ENCODE peak calls at places on chromosome 15, in nine cellular contexts. One of them, this sample, is unnamed. For H3K36me3, the result is how much of the 10 kb centered on the place peaks cover.

GRCh38 chr15:78325092-78325843 is 14.9 kb upstream of the CRABP1 start:
- DNase-seq in body of pancreas: no peak
- DNase-seq in heart left ventricle: peak
- DNase-seq in kidney: peak
- DNase-seq in kidney epithelial cell: no peak
- DNase-seq in aorta: no peak
- DNase-seq in thoracic aorta: no peak
- DNase-seq in right atrium auricular region: no peak
- DNase-seq in ascending aorta: no peak
- DNase-seq in this sample: no peak

GRCh38 chr15:67103869-67104268 is 38.5 kb downstream of the SMAD3 start:
- DNase-seq in ascending aorta: no peak
- DNase-seq in thoracic aorta: no peak
- DNase-seq in heart left ventricle: no peak
- DNase-seq in right atrium auricular region: no peak
- DNase-seq in kidney: no peak
- DNase-seq in aorta: no peak
- DNase-seq in kidney epithelial cell: no peak
- DNase-seq in body of pancreas: no peak
- DNase-seq in this sample: no peak

GRCh38 chr15:40565333-40566238 is 744 bp upstream of the CCDC32 start:
- DNase-seq in aorta: no peak
- DNase-seq in kidney epithelial cell: no peak
- DNase-seq in ascending aorta: no peak
- DNase-seq in thoracic aorta: no peak
- DNase-seq in right atrium auricular region: no peak
- DNase-seq in kidney: no peak
- DNase-seq in heart left ventricle: no peak
- DNase-seq in body of pancreas: no peak
- DNase-seq in this sample: no peak

GRCh38 chr15:47968593-47968992 is 152.2 kb upstream of the SLC24A5 start:
- DNase-seq in thoracic aorta: no peak
- DNase-seq in body of pancreas: no peak
- DNase-seq in ascending aorta: no peak
- DNase-seq in aorta: no peak
- DNase-seq in right atrium auricular region: no peak
- DNase-seq in kidney epithelial cell: no peak
- DNase-seq in heart left ventricle: no peak
- DNase-seq in kidney: no peak
- DNase-seq in this sample: no peak

GRCh38 chr15:94692697-94693096 is 461.3 kb downstream of the MCTP2 start:
- DNase-seq in right atrium auricular region: no peak
- DNase-seq in heart left ventricle: no peak
- DNase-seq in aorta: no peak
- DNase-seq in thoracic aorta: no peak
- DNase-seq in ascending aorta: no peak
- DNase-seq in body of pancreas: no peak
- DNase-seq in kidney epithelial cell: no peak
- DNase-seq in kidney: no peak
- DNase-seq in this sample: no peak

GRCh38 chr15:87954783-87955182 is 301.8 kb downstream of the NTRK3 start:
- DNase-seq in kidney: no peak
- DNase-seq in aorta: no peak
- DNase-seq in right atrium auricular region: no peak
- DNase-seq in kidney epithelial cell: no peak
- DNase-seq in thoracic aorta: no peak
- DNase-seq in heart left ventricle: no peak
- DNase-seq in body of pancreas: no peak
- DNase-seq in ascending aorta: peak
- DNase-seq in this sample: no peak

GRCh38 chr15:96331141-96331941 is 841 bp downstream of the NR2F2 start:
- DNase-seq in ascending aorta: peak
- DNase-seq in body of pancreas: no peak
- DNase-seq in right atrium auricular region: no peak
- DNase-seq in heart left ventricle: no peak
- DNase-seq in thoracic aorta: no peak
- DNase-seq in aorta: no peak
- DNase-seq in kidney: peak
- DNase-seq in kidney epithelial cell: no peak
- DNase-seq in this sample: peak

GRCh38 chr15:95032181-95032580 is 800.8 kb downstream of the MCTP2 start:
- DNase-seq in kidney epithelial cell: peak
- DNase-seq in thoracic aorta: no peak
- DNase-seq in heart left ventricle: no peak
- DNase-seq in body of pancreas: no peak
- DNase-seq in kidney: no peak
- DNase-seq in aorta: no peak
- DNase-seq in ascending aorta: no peak
- DNase-seq in right atrium auricular region: no peak
- DNase-seq in this sample: no peak

GRCh38 chr15:69403611-69404010 is 10.5 kb upstream of the KIF23 start:
- DNase-seq in thoracic aorta: no peak
- DNase-seq in kidney epithelial cell: no peak
- DNase-seq in ascending aorta: no peak
- DNase-seq in aorta: no peak
- DNase-seq in right atrium auricular region: no peak
- DNase-seq in body of pancreas: no peak
- DNase-seq in kidney: no peak
- DNase-seq in heart left ventricle: no peak
- DNase-seq in this sample: no peak

GRCh38 chr15:41806291-41807181 is 21.4 kb upstream of the JMJD7 start:
- DNase-seq in kidney: no peak
- DNase-seq in body of pancreas: peak
- DNase-seq in thoracic aorta: no peak
- DNase-seq in heart left ventricle: no peak
- DNase-seq in kidney epithelial cell: no peak
- DNase-seq in ascending aorta: no peak
- DNase-seq in right atrium auricular region: no peak
- DNase-seq in aorta: no peak
- DNase-seq in this sample: peak

GRCh38 chr15:45221967-45222366 is 30.1 kb upstream of the SLC28A2 start:
- DNase-seq in kidney epithelial cell: no peak
- DNase-seq in ascending aorta: no peak
- DNase-seq in body of pancreas: no peak
- DNase-seq in heart left ventricle: no peak
- DNase-seq in aorta: no peak
- DNase-seq in kidney: no peak
- DNase-seq in thoracic aorta: no peak
- DNase-seq in right atrium auricular region: no peak
- DNase-seq in this sample: no peak

GRCh38 chr15:89211678-89212170 is 9.7 kb downstream of the RLBP1 start:
- DNase-seq in right atrium auricular region: no peak
- DNase-seq in kidney epithelial cell: no peak
- DNase-seq in heart left ventricle: no peak
- DNase-seq in thoracic aorta: no peak
- DNase-seq in kidney: peak
- DNase-seq in aorta: no peak
- DNase-seq in ascending aorta: no peak
- DNase-seq in body of pancreas: no peak
- DNase-seq in this sample: no peak

GRCh38 chr15:89209057-89209456 is 12.3 kb downstream of the RLBP1 start:
- DNase-seq in thoracic aorta: no peak
- DNase-seq in kidney: no peak
- DNase-seq in kidney epithelial cell: no peak
- DNase-seq in ascending aorta: no peak
- DNase-seq in aorta: no peak
- DNase-seq in right atrium auricular region: no peak
- DNase-seq in body of pancreas: no peak
- DNase-seq in heart left ventricle: no peak
- DNase-seq in this sample: no peak

GRCh38 chr15:89208256-89208655 is 13.1 kb downstream of the RLBP1 start:
- DNase-seq in kidney epithelial cell: no peak
- DNase-seq in right atrium auricular region: no peak
- DNase-seq in kidney: no peak
- DNase-seq in heart left ventricle: no peak
- DNase-seq in body of pancreas: no peak
- DNase-seq in ascending aorta: no peak
- DNase-seq in aorta: no peak
- DNase-seq in thoracic aorta: no peak
- DNase-seq in this sample: no peak

GRCh38 chr15:89203705-89204273 is 17.6 kb downstream of the RLBP1 start:
- DNase-seq in kidney epithelial cell: no peak
- DNase-seq in right atrium auricular region: no peak
- DNase-seq in heart left ventricle: no peak
- DNase-seq in thoracic aorta: no peak
- DNase-seq in aorta: no peak
- DNase-seq in body of pancreas: no peak
- DNase-seq in ascending aorta: no peak
- DNase-seq in kidney: no peak
- DNase-seq in this sample: no peak

DNA sequence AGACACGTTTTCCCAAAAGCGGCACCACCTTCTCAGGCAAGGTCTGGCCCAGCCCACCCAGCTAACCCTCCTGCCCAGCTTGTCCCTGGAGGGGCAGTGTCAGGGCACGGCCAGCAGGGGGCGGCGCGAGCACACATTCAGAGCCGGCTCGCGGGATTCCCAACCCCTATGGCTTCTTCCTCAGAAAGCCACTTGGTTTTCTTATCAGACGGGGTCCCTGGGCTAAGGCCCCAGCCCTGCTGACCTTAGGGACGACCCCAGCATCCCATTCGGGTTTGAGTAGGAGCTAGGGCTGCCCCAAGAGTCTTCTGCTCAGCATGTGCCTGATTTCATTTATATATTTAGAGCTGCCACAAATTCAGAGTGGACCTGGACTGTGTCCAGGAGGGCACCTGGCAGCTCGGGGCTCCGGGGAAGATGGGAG is 14.5 kb downstream of the RLBP1 start:
- DNase-seq in right atrium auricular region: peak
- DNase-seq in body of pancreas: peak
- DNase-seq in kidney epithelial cell: peak
- DNase-seq in ascending aorta: peak
- DNase-seq in kidney: peak
- DNase-seq in thoracic aorta: peak
- DNase-seq in heart left ventricle: peak
- DNase-seq in aorta: peak
- DNase-seq in this sample: peak
- H3K4me3 ChIP-seq in right atrium auricular region: no peak
- H3K4me3 ChIP-seq in body of pancreas: no peak
- H3K4me3 ChIP-seq in kidney epithelial cell: no peak
- H3K4me3 ChIP-seq in ascending aorta: no peak
- H3K4me3 ChIP-seq in kidney: no peak
- H3K4me3 ChIP-seq in thoracic aorta: peak
- H3K4me3 ChIP-seq in heart left ventricle: peak
- H3K4me3 ChIP-seq in aorta: no peak
- H3K4me3 ChIP-seq in this sample: no peak

GRCh38 chr15:22878103-22878502 is 39.6 kb downstream of the NIPA2 start:
- DNase-seq in right atrium auricular region: no peak
- DNase-seq in aorta: no peak
- DNase-seq in kidney: peak
- DNase-seq in ascending aorta: no peak
- DNase-seq in heart left ventricle: no peak
- DNase-seq in thoracic aorta: no peak
- DNase-seq in kidney epithelial cell: no peak
- DNase-seq in body of pancreas: no peak
- DNase-seq in this sample: no peak
- H3K36me3 ChIP-seq in right atrium auricular region: half or more
- H3K36me3 ChIP-seq in aorta: under half
- H3K36me3 ChIP-seq in kidney: under half
- H3K36me3 ChIP-seq in ascending aorta: half or more
- H3K36me3 ChIP-seq in heart left ventricle: under half
- H3K36me3 ChIP-seq in thoracic aorta: half or more
- H3K36me3 ChIP-seq in kidney epithelial cell: under half
- H3K36me3 ChIP-seq in body of pancreas: under half
- H3K36me3 ChIP-seq in this sample: half or more

GRCh38 chr15:33243869-33244268 is 49.4 kb upstream of the FMN1 start:
- DNase-seq in kidney epithelial cell: peak
- DNase-seq in kidney: no peak
- DNase-seq in thoracic aorta: no peak
- DNase-seq in body of pancreas: no peak
- DNase-seq in heart left ventricle: no peak
- DNase-seq in ascending aorta: no peak
- DNase-seq in right atrium auricular region: no peak
- DNase-seq in aorta: no peak
- DNase-seq in this sample: no peak

GRCh38 chr15:33243393-33243792 is 48.9 kb upstream of the FMN1 start:
- DNase-seq in heart left ventricle: no peak
- DNase-seq in body of pancreas: no peak
- DNase-seq in aorta: no peak
- DNase-seq in kidney: no peak
- DNase-seq in kidney epithelial cell: peak
- DNase-seq in thoracic aorta: no peak
- DNase-seq in right atrium auricular region: no peak
- DNase-seq in ascending aorta: no peak
- DNase-seq in this sample: no peak

GRCh38 chr15:33242165-33242564 is 47.7 kb upstream of the FMN1 start:
- DNase-seq in ascending aorta: no peak
- DNase-seq in kidney epithelial cell: peak
- DNase-seq in body of pancreas: no peak
- DNase-seq in thoracic aorta: no peak
- DNase-seq in heart left ventricle: no peak
- DNase-seq in aorta: no peak
- DNase-seq in kidney: no peak
- DNase-seq in right atrium auricular region: no peak
- DNase-seq in this sample: peak

GRCh38 chr15:33244471-33244870 is 50.0 kb upstream of the FMN1 start:
- DNase-seq in ascending aorta: no peak
- DNase-seq in heart left ventricle: no peak
- DNase-seq in body of pancreas: no peak
- DNase-seq in kidney: no peak
- DNase-seq in thoracic aorta: no peak
- DNase-seq in kidney epithelial cell: no peak
- DNase-seq in aorta: no peak
- DNase-seq in right atrium auricular region: no peak
- DNase-seq in this sample: no peak

GRCh38 chr15:33242669-33243191 is 48.2 kb upstream of the FMN1 start:
- DNase-seq in kidney: no peak
- DNase-seq in body of pancreas: no peak
- DNase-seq in ascending aorta: no peak
- DNase-seq in right atrium auricular region: no peak
- DNase-seq in kidney epithelial cell: peak
- DNase-seq in aorta: no peak
- DNase-seq in thoracic aorta: no peak
- DNase-seq in heart left ventricle: no peak
- DNase-seq in this sample: no peak
- H3K4me3 ChIP-seq in kidney: no peak
- H3K4me3 ChIP-seq in body of pancreas: no peak
- H3K4me3 ChIP-seq in ascending aorta: no peak
- H3K4me3 ChIP-seq in right atrium auricular region: no peak
- H3K4me3 ChIP-seq in kidney epithelial cell: no peak
- H3K4me3 ChIP-seq in aorta: no peak
- H3K4me3 ChIP-seq in thoracic aorta: no peak
- H3K4me3 ChIP-seq in heart left ventricle: no peak
- H3K4me3 ChIP-seq in this sample: no peak

DNA sequence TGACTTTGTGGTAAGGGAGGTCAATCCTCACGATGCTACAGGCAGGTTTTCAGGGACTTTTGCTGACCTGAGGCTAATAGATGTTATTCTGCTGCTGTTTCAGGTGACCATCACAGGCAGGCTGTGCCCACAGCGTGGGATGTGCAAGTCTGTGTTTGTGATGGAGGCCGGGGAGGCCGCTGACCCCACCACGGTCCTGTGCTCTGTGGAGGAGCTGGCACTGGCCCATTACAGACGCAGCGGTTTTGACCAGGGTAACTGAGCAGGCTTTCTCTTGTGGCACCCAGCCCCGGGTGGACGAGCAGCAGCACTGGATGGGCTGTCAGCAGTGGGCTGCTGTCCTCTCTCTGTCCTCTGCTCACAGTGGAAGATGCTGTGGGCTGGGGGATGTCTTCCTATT is 22.0 kb downstream of the FAN1 start:
- DNase-seq in thoracic aorta: no peak
- DNase-seq in aorta: no peak
- DNase-seq in right atrium auricular region: no peak
- DNase-seq in heart left ventricle: no peak
- DNase-seq in kidney: no peak
- DNase-seq in body of pancreas: no peak
- DNase-seq in kidney epithelial cell: no peak
- DNase-seq in ascending aorta: no peak
- DNase-seq in this sample: no peak
- H3K36me3 ChIP-seq in thoracic aorta: under half
- H3K36me3 ChIP-seq in aorta: under half
- H3K36me3 ChIP-seq in right atrium auricular region: half or more
- H3K36me3 ChIP-seq in heart left ventricle: under half
- H3K36me3 ChIP-seq in kidney: under half
- H3K36me3 ChIP-seq in body of pancreas: under half
- H3K36me3 ChIP-seq in kidney epithelial cell: under half
- H3K36me3 ChIP-seq in ascending aorta: half or more
- H3K36me3 ChIP-seq in this sample: half or more